ENCODE peak calls at places on chromosomes 6 and 20, in nine cellular contexts. L is epithelial cell of esophagus, G is prostate gland, K is psoas muscle, W is heart left ventricle, F is astrocyte, Y is bronchial epithelial cell, D is heart right ventricle, H is Panc1. R is an unnamed sample.
A peak's percentile ranks its signal among the peaks of the same experiment; 100 is the strongest.

GRCh38 chr20:43925786-43926185 is 11.1 kb downstream of the TOX2 start:
- DNase-seq in H (no peak), W (no peak), G (no peak), K (no peak), Y (no peak), D (peak; percentile 38), F (peak; percentile 36), L (peak; percentile 34), R (no peak)

GRCh38 chr20:59988141-59988540 is 29.9 kb downstream of the CDH26 start:
- DNase-seq in Y (peak; percentile 63), D (no peak), G (no peak), W (no peak), L (peak; percentile 67), F (no peak), H (peak; percentile 4), K (no peak), R (peak; percentile 40)

GRCh38 chr6:115932481-115932880 is 128.2 kb downstream of the FRK start:
- DNase-seq in H (no peak), F (peak; percentile 44), G (no peak), W (no peak), D (no peak), K (no peak), Y (peak; percentile 43), L (peak; percentile 27), R (no peak)

GRCh38 chr6:31775633-31776263 is 1.4 kb downstream of the VWA7 start:
- DNase-seq in F (no peak), L (no peak), H (no peak), W (no peak), Y (no peak), G (no peak), D (no peak), K (no peak), R (no peak)

GRCh38 chr20:258963-259362 is 1.4 kb downstream of the DEFB132 start:
- DNase-seq in Y (peak; percentile 30), H (no peak), W (no peak), F (no peak), K (no peak), D (no peak), G (no peak), L (peak; percentile 27), R (no peak)

GRCh38 chr6:53410508-53411258 is 61.9 kb upstream of the ELOVL5 start:
- DNase-seq in L (peak; percentile 53), G (no peak), F (no peak), D (peak; percentile 36), Y (peak; percentile 38), H (peak; percentile 32), W (peak; percentile 31), K (peak; percentile 44), R (no peak)

GRCh38 chr6:17469006-17469972 is 75.9 kb downstream of the CAP2 start:
- DNase-seq in G (no peak), D (no peak), Y (no peak), W (no peak), F (no peak), K (no peak), H (no peak), L (no peak), R (no peak)

GRCh38 chr6:79668381-79668780 is 37.3 kb downstream of the SH3BGRL2 start:
- DNase-seq in L (no peak), H (no peak), K (no peak), W (no peak), G (no peak), Y (no peak), F (no peak), D (no peak), R (no peak)

GRCh38 chr6:26327450-26328264 is 37.3 kb upstream of the BTN3A2 start:
- DNase-seq in L (peak; percentile 75), W (no peak), H (no peak), F (peak; percentile 61), D (no peak), K (no peak), Y (peak; percentile 76), G (no peak), R (no peak)

GRCh38 chr6:16619017-16619416 is 142.2 kb downstream of the ATXN1 start:
- DNase-seq in K (no peak), D (no peak), F (no peak), L (no peak), G (no peak), W (no peak), H (no peak), Y (no peak), R (no peak)

GRCh38 chr6:154301086-154301625 is 55.4 kb downstream of the IPCEF1 start:
- DNase-seq in G (peak; percentile 14), F (peak; percentile 18), K (no peak), W (no peak), H (no peak), L (no peak), Y (no peak), D (no peak), R (no peak)

GRCh38 chr6:111739257-111739696 is 133.6 kb upstream of the TRAF3IP2 start:
- DNase-seq in H (no peak), L (no peak), W (no peak), F (no peak), D (peak; percentile 18), G (no peak), Y (no peak), K (no peak), R (no peak)

GRCh38 chr6:84379142-84379541 is 151.7 kb upstream of the CEP162 start:
- DNase-seq in Y (no peak), H (no peak), K (no peak), W (no peak), F (no peak), G (no peak), D (no peak), L (no peak), R (no peak)

GRCh38 chr6:44575644-44576043 is 188.1 kb downstream of the CDC5L start:
- DNase-seq in W (no peak), H (no peak), D (no peak), Y (no peak), L (no peak), G (no peak), K (no peak), F (peak; percentile 40), R (no peak)

GRCh38 chr6:54899986-54900385 is 53.4 kb downstream of the FAM83B start:
- DNase-seq in F (no peak), L (no peak), W (no peak), K (no peak), H (no peak), G (no peak), Y (no peak), D (no peak), R (no peak)

GRCh38 chr20:57389695-57390603 is 1.2 kb upstream of the RBM38 start:
- DNase-seq in H (no peak), Y (no peak), G (no peak), W (peak; percentile 39), K (peak; percentile 63), F (no peak), L (no peak), D (no peak), R (no peak)

GRCh38 chr20:33443006-33443511 is 504 bp downstream of the SNTA1 start:
- DNase-seq in W (peak; percentile 44), K (peak; percentile 70), G (no peak), F (no peak), Y (no peak), L (no peak), D (peak; percentile 58), H (no peak), R (no peak)

GRCh38 chr6:72955666-72956065 is 269.6 kb downstream of the KHDC1L start:
- DNase-seq in H (no peak), L (no peak), F (no peak), G (no peak), K (no peak), Y (no peak), W (no peak), D (no peak), R (no peak)

GRCh38 chr20:50381771-50382593 is 128.2 kb upstream of the PTPN1 start:
- DNase-seq in W (no peak), K (no peak), F (no peak), D (no peak), L (no peak), H (no peak), Y (no peak), G (no peak), R (no peak)

DNA sequence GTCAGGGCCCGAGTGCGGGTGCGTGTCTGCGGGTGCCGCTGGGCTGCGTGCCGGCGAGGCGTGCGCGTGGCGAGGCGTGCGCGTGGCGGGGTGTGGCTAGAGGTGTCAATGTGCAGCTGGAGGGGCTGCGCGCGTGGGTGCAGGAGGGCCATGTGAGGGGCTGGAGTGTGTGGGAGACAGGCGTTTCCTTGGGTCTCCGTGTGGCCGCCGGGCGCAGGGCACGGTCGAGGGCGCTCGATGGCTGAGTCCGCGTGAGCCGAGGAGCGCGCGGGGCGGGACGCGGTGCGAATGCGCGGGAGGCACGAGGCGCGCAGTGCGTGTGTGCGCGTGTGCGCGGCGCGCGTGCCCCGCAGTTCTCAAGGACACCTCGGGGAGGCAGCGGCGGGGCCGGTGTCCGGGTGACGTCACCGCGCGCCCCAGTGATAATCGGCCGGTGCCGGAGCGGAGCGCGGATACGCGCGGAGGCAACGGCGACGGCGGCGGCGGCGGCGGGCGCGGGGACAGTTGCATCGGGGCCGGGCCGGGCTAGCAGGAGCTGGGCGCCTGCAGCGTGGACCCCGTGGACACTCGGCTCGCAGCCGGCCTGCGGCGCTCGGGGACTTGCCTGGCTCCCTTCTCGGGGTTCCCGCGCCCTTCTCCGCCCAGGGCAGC is 38.7 kb downstream of the YTHDF1 start:
- DNase-seq in L (peak; percentile 34), G (no peak), W (no peak), K (peak; percentile 44), F (no peak), Y (no peak), D (no peak), H (no peak), R (no peak)
- H3K4me3 ChIP-seq in L (no peak overlapping the region), G (no peak overlapping the region), W (peak overlapping the region; percentile 24), K (peak overlapping the region; percentile 25), F (no peak overlapping the region), Y (no peak overlapping the region), D (no peak overlapping the region), H (no peak overlapping the region), R (no peak overlapping the region)

GRCh38 chr20:5806457-5807263 is 56.5 kb downstream of the SHLD1 start:
- DNase-seq in W (no peak), H (no peak), Y (no peak), L (no peak), D (no peak), K (no peak), F (no peak), G (no peak), R (no peak)
- TF ChIP-seq CTCF in W (no peak), H (no peak), Y (peak; percentile 2), L (no peak), D (no peak), K (no peak), F (peak; percentile 11), G (no peak), R (peak; percentile 23)

DNA sequence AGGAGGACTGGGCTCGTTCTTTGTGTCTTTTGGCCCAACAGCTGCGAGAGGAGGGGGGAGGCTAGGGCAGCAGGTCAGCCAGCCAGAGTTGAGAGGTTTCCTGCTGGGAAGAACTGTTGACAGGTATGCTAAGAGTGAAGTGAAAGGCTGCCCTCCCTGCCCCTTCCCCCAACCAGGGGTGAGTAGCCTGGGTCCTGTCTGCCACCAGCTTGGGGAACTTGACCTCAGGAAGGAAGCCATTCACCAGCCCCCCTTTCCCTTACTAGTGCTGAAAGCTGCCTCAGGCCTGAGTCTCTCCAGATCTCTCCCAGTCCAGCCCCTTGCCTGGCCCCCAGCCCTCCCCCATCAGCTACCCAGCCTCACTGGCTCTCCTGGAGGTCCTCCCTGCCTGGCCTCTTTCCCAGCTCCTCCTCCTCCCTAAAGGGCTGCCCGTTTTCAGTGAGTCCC is 20.7 kb upstream of the ZNF76 start:
- DNase-seq in D (peak; percentile 84), L (no peak), W (peak; percentile 94), H (no peak), Y (no peak), F (no peak), K (no peak), G (no peak), R (no peak)
- H3K4me3 ChIP-seq in D (no peak overlapping the region), L (no peak overlapping the region), W (no peak overlapping the region), H (no peak overlapping the region), Y (no peak overlapping the region), F (no peak overlapping the region), K (no peak overlapping the region), G (no peak overlapping the region), R (no peak overlapping the region)

GRCh38 chr6:156992396-156992795 is 215.2 kb downstream of the ARID1B start:
- DNase-seq in Y (no peak), G (no peak), W (peak; percentile 56), K (no peak), F (no peak), D (peak; percentile 55), H (no peak), L (no peak), R (no peak)
- TF ChIP-seq CTCF in Y (no peak), G (no peak), W (no peak), K (no peak), F (no peak), D (no peak), H (no peak), L (no peak), R (no peak)

R was measured in epithelial cell of proximal tubule.